ENCODE peak calls at places on chromosomes 5 and 9, in nine cellular contexts. J is NCI-H748 treated with DMSO at 0.1 percent for 48 hours; N is Calu3; S is stimulated activated CD4-positive, alpha-beta T cell treated with anti-CD3 and anti-CD28 coated beads, TNF-alpha, amount 100 ng/mL, for 1 hour; K is activated T-helper 1 cell treated with anti-CD3 and anti-CD28 coated beads, Interleukin-12 subunit alpha, Interleukin-12 subunit beta, Interleukin-2, Interleukin-4 antibody, amounts not matched to agents 30 ng/mL and 10 ng/mL and 1 ng/mL, durations not matched to agents 14 hours and 24 hours and 36 hours; D is ELR; P is H4; G is foreskin fibroblast; Z is HTR-8/SVneo. Q is an unnamed sample.
A peak's percentile ranks its signal among the peaks of the same experiment; 100 is the strongest.

GRCh38 chr5:153222956-153223355 is 267.5 kb upstream of the GRIA1 start:
- DNase-seq in J (no peak), N (no peak), S (no peak), K (no peak), D (peak; percentile 80), P (no peak), G (peak; percentile 62), Z (peak; percentile 12), Q (no peak)

GRCh38 chr5:149748471-149749094 is 18.5 kb downstream of the PPARGC1B start:
- DNase-seq in J (no peak), N (no peak), S (no peak), K (no peak), D (peak; percentile 26), P (no peak), G (no peak), Z (no peak), Q (no peak)

GRCh38 chr9:87516222-87516930 is 18.7 kb downstream of the DAPK1 start:
- DNase-seq in J (no peak), N (peak; percentile 37), S (no peak), K (no peak), D (peak; percentile 22), P (peak; percentile 48), G (no peak), Z (no peak), Q (peak; percentile 69)

GRCh38 chr5:150625831-150626746 is 14.4 kb upstream of the SYNPO start:
- DNase-seq in J (no peak), N (no peak), S (no peak), K (no peak), D (no peak), P (no peak), G (no peak), Z (no peak), Q (no peak)

GRCh38 chr9:76576344-76576743 is 117.4 kb downstream of the GCNT1 start:
- DNase-seq in J (no peak), N (peak; percentile 3), S (no peak), K (peak; percentile 59), D (peak; percentile 82), P (peak; percentile 89), G (peak; percentile 74), Z (peak; percentile 19), Q (no peak)

GRCh38 chr5:55159763-55160492 is at the start of gene GPX8:
- DNase-seq in J (peak; percentile 41), N (peak; percentile 41), S (no peak), K (no peak), D (peak; percentile 93), P (peak; percentile 85), G (peak; percentile 89), Z (peak; percentile 72), Q (peak; percentile 79)

GRCh38 chr9:21679432-21679831 is 123.0 kb upstream of the MTAP start:
- DNase-seq in J (no peak), N (no peak), S (no peak), K (no peak), D (peak; percentile 38), P (no peak), G (peak; percentile 54), Z (no peak), Q (no peak)

GRCh38 chr5:59592101-59592500 is 301.4 kb downstream of the PDE4D start:
- DNase-seq in J (no peak), N (no peak), S (no peak), K (no peak), D (no peak), P (no peak), G (peak; percentile 82), Z (no peak), Q (no peak)

GRCh38 chr5:68830499-68830898 is 263.3 kb upstream of the SLC30A5 start:
- DNase-seq in J (no peak), N (no peak), S (no peak), K (no peak), D (no peak), P (no peak), G (no peak), Z (no peak), Q (no peak)

GRCh38 chr9:126581893-126582292 is 31.8 kb upstream of the LMX1B start:
- DNase-seq in J (no peak), N (no peak), S (no peak), K (no peak), D (no peak), P (no peak), G (no peak), Z (no peak), Q (no peak)

GRCh38 chr9:127360829-127361228 is 36.1 kb upstream of the SLC2A8 start:
- DNase-seq in J (no peak), N (no peak), S (no peak), K (no peak), D (peak; percentile 55), P (peak; percentile 42), G (peak; percentile 46), Z (peak; percentile 32), Q (peak; percentile 88)

GRCh38 chr5:62538017-62538942 is 40.3 kb upstream of the LRRC70 start:
- DNase-seq in J (no peak), N (no peak), S (no peak), K (no peak), D (peak; percentile 91), P (peak; percentile 46), G (peak; percentile 48), Z (no peak), Q (no peak)

GRCh38 chr5:77893225-77893860 is 117.2 kb upstream of the TBCA start:
- DNase-seq in J (no peak), N (peak; percentile 28), S (no peak), K (no peak), D (peak; percentile 99), P (peak; percentile 82), G (peak; percentile 98), Z (peak; percentile 84), Q (no peak)

GRCh38 chr5:101393795-101394450 is 490.8 kb upstream of the ST8SIA4 start:
- DNase-seq in J (no peak), N (no peak), S (no peak), K (no peak), D (no peak), P (no peak), G (peak; percentile 3), Z (no peak), Q (no peak)

GRCh38 chr5:40318378-40318777 is 361.3 kb upstream of the PTGER4 start:
- DNase-seq in J (no peak), N (no peak), S (no peak), K (no peak), D (no peak), P (no peak), G (peak; percentile 3), Z (no peak), Q (no peak)

GRCh38 chr5:39501403-39501802 is 76.6 kb upstream of the DAB2 start:
- DNase-seq in J (no peak), N (no peak), S (no peak), K (no peak), D (peak; percentile 89), P (peak; percentile 58), G (peak; percentile 84), Z (peak; percentile 42), Q (no peak)

GRCh38 chr5:169701910-169702451 is 64.9 kb downstream of the DOCK2 start:
- DNase-seq in J (peak; percentile 23), N (no peak), S (no peak), K (no peak), D (peak; percentile 74), P (peak; percentile 21), G (peak; percentile 78), Z (no peak), Q (peak; percentile 55)